ENCODE peak calls at places on chromosome 5, in nine cellular contexts. D is CD8-positive, alpha-beta T cell; X is transverse colon; S is kidney; O is heart left ventricle; C is gastrocnemius medialis; N is mucosa of descending colon; G is SK-N-SH; Z is A549. U is an unnamed sample.

GRCh38 chr5:175743676-175744210 is 85.9 kb downstream of the HRH2 start:
- DNase-seq in D (no peak), X (no peak), S (peak), O (no peak), C (no peak), N (no peak), G (no peak), Z (peak), U (no peak)

GRCh38 chr5:172713113-172713808 is 57.7 kb downstream of the DUSP1 start:
- DNase-seq in D (peak), X (peak), S (peak), O (peak), C (no peak), N (peak), G (peak), Z (peak), U (no peak)

GRCh38 chr5:7856855-7857254 is 5.9 kb upstream of the CFAP90 start:
- DNase-seq in D (no peak), X (peak), S (no peak), O (peak), C (no peak), N (no peak), G (peak), Z (no peak), U (peak)

GRCh38 chr5:147818290-147818689 is 13.2 kb downstream of the SPINK1 start:
- DNase-seq in D (no peak), X (no peak), S (no peak), O (no peak), C (no peak), N (no peak), G (no peak), Z (no peak), U (no peak)

GRCh38 chr5:2751592-2752021 is at the start of gene IRX2:
- DNase-seq in D (no peak), X (peak), S (peak), O (peak), C (no peak), N (peak), G (no peak), Z (peak), U (peak)

GRCh38 chr5:135238622-135239460 is 160.2 kb downstream of the MACROH2A1 start:
- DNase-seq in D (no peak), X (no peak), S (peak), O (peak), C (no peak), N (no peak), G (no peak), Z (no peak), U (no peak)

GRCh38 chr5:76456258-76456657 is 53.2 kb downstream of the IQGAP2 start:
- DNase-seq in D (no peak), X (no peak), S (no peak), O (no peak), C (no peak), N (no peak), G (no peak), Z (no peak), U (no peak)

GRCh38 chr5:133405275-133406034 is 206.9 kb downstream of the FSTL4 start:
- DNase-seq in D (no peak), X (no peak), S (no peak), O (no peak), C (no peak), N (no peak), G (no peak), Z (no peak), U (no peak)

GRCh38 chr5:83099445-83099844 is 22.1 kb downstream of the XRCC4 start:
- DNase-seq in D (no peak), X (no peak), S (no peak), O (no peak), C (no peak), N (no peak), G (no peak), Z (no peak), U (no peak)

GRCh38 chr5:16913840-16914435 is 22.1 kb downstream of the MYO10 start:
- DNase-seq in D (no peak), X (peak), S (no peak), O (no peak), C (no peak), N (peak), G (no peak), Z (no peak), U (no peak)

GRCh38 chr5:145585443-145586148 is 249.5 kb downstream of the PRELID2 start:
- DNase-seq in D (no peak), X (no peak), S (no peak), O (no peak), C (no peak), N (no peak), G (no peak), Z (no peak), U (no peak)

GRCh38 chr5:108398964-108399363 is 17.1 kb upstream of the FBXL17 start:
- DNase-seq in D (no peak), X (no peak), S (no peak), O (no peak), C (no peak), N (no peak), G (no peak), Z (no peak), U (no peak)

GRCh38 chr5:16935271-16936149 is 578 bp downstream of the MYO10 start:
- DNase-seq in D (no peak), X (peak), S (peak), O (peak), C (peak), N (peak), G (peak), Z (peak), U (peak)

GRCh38 chr5:763998-764781 is 20.3 kb downstream of the ZDHHC11B start:
- DNase-seq in D (no peak), X (no peak), S (peak), O (no peak), C (no peak), N (no peak), G (peak), Z (no peak), U (no peak)

GRCh38 chr5:32522429-32523143 is 62.8 kb upstream of the SUB1 start:
- DNase-seq in D (peak), X (peak), S (no peak), O (no peak), C (peak), N (peak), G (no peak), Z (no peak), U (peak)

DNA sequence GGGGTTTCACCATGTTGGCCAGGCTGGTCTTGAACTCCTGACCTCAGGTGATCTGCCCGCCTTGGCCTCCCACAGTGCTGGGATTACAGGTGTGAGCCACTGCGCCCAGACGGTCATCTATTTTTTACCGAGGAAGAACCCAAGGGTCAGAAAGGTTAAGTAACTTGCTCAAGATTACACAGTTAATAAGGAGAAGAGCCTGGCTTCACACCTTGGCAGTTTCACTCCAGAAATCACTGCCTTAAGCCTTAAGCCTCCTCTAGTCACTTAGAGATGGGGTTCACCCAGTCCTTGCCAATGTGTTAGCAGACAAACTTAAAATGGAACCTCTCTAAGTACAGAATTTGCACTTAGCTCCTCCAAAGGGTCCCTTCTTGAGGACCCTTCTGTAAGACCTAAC is 116.3 kb downstream of the PTTG1 start:
- DNase-seq in D (no peak), X (no peak), S (no peak), O (no peak), C (no peak), N (no peak), G (no peak), Z (no peak), U (no peak)
- H3K4me3 ChIP-seq in D (no peak), X (no peak), S (no peak), O (no peak), C (no peak), N (no peak), G (no peak), Z (no peak), U (no peak)

DNA sequence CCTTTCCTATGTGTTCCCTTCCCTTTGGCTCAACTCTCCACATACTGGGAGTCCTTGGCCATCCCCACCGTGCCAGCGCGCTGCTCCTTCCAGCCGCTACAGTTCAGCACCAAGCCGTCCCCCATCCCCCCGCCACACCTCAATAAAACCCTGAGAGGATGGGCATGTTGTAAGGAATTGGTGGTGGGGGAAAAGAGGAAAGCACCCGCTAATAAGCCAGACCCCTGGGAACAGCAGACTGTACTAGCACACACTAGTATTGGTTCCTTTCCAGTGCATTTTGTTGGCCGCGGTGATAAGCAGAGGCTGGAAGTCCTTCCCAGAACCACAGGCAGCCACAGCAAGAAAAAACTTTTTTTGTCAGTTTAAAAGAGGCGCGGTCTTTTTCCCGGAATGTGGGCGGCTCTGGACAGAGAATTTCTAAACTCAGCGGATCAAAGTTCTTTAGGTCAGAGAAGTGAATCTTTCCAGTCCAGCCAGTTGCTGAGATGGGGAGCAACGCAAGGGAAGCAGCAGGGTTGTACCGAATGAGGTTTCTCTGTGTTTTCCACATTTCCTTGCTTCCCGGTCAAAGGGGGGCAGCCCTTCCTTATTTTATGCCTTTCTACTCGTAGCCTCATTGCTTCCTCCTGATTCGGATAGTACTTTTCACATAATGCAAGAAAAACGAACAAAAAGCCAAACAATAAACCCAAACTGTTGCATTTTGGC is 2.1 kb downstream of the CHSY3 start:
- DNase-seq in D (no peak), X (peak), S (no peak), O (peak), C (no peak), N (peak), G (peak), Z (no peak), U (no peak)
- TF ChIP-seq CTCF in D (no peak), X (no peak), S (no peak), O (no peak), C (no peak), N (no peak), G (no peak), Z (no peak), U (no peak)

GRCh38 chr5:39057745-39058144 is 16.5 kb downstream of the RICTOR start:
- DNase-seq in D (no peak), X (no peak), S (no peak), O (no peak), C (no peak), N (no peak), G (no peak), Z (no peak), U (no peak)
- H3K4me3 ChIP-seq in D (no peak), X (no peak), S (no peak), O (peak), C (peak), N (no peak), G (peak), Z (peak), U (no peak)

GRCh38 chr5:116756531-116756930 is 181.9 kb upstream of the SEMA6A start:
- DNase-seq in D (no peak), X (no peak), S (no peak), O (no peak), C (no peak), N (no peak), G (no peak), Z (no peak), U (no peak)
- TF ChIP-seq CTCF in D (no peak), X (no peak), S (no peak), O (no peak), C (no peak), N (no peak), G (no peak), Z (no peak), U (no peak)

GRCh38 chr5:10099548-10099947 is 150.1 kb downstream of the ATPSCKMT start:
- DNase-seq in D (no peak), X (no peak), S (no peak), O (no peak), C (no peak), N (no peak), G (no peak), Z (no peak), U (no peak)
- H3K4me3 ChIP-seq in D (no peak), X (no peak), S (no peak), O (no peak), C (no peak), N (no peak), G (no peak), Z (no peak), U (no peak)

GRCh38 chr5:35598707-35599370 is 18.8 kb upstream of the SPEF2 start:
- DNase-seq in D (no peak), X (peak), S (peak), O (no peak), C (no peak), N (peak), G (no peak), Z (no peak), U (no peak)
- TF ChIP-seq CTCF in D (no peak), X (no peak), S (peak), O (no peak), C (no peak), N (no peak), G (peak), Z (no peak), U (no peak)

DNA sequence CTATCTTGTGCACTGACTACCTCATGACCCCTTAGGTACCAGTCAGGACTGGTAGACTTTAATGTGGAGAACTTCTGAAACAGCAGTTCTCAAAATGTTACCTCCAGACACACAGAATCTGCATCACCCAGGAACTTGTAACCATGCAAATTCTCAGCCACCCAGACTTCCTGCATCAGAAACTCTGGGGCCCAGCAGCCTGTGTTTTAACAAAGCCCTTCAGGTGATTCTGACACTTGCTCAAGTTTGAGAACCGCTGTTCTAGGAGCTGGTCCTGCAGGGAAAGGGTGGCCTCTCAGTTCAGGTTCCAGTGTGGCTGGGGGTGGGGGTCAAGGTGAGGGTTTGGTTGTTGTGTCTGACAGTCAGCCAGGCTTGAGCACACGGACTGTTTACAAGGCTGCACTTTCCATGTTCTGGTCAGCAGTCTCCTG is 28.4 kb downstream of the ZFP62 start:
- DNase-seq in D (peak), X (peak), S (no peak), O (no peak), C (no peak), N (no peak), G (no peak), Z (no peak), U (no peak)
- H3K4me3 ChIP-seq in D (peak), X (no peak), S (peak), O (peak), C (peak), N (no peak), G (peak), Z (peak), U (no peak)

DNA sequence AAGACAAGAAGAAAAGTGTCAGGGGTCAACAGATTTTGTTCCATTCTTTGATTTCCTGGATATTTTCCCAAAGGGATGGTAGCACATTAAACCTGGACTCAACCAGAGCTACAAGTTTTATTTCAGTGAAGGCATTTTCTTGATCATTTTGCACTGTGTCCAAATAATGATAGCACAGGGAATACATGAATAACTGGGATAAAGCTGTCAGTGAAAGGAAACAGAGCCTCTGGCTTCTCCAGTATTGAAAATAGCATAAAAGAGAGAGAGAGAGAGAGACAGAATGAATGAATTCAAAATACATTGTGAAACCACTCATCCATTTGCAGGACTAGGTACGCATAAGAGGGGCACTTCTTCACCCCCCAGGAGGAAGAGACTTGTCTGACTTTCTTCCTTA is 43.0 kb downstream of the SEMA5A start:
- DNase-seq in D (no peak), X (no peak), S (no peak), O (no peak), C (no peak), N (no peak), G (no peak), Z (no peak), U (no peak)
- TF ChIP-seq CTCF in D (no peak), X (no peak), S (no peak), O (no peak), C (no peak), N (no peak), G (no peak), Z (no peak), U (no peak)

U was measured in bronchial epithelial cell.